ENCODE peak calls at places on chromosomes 1 and 21, in four cellular contexts. One of them, this sample, is unnamed.

GRCh38 chr1:161792740-161793139 is 26.6 kb downstream of the ATF6 start:
- DNase-seq in brain microvascular endothelial cell: peak
- DNase-seq in BJ: peak
- DNase-seq in A549: peak
- DNase-seq in this sample: peak

GRCh38 chr1:201228011-201228983 is 37.7 kb downstream of the IGFN1 start:
- DNase-seq in BJ: no peak
- DNase-seq in brain microvascular endothelial cell: no peak
- DNase-seq in A549: no peak
- DNase-seq in this sample: no peak

GRCh38 chr1:75412616-75413015 is 198.3 kb downstream of the SLC44A5 start:
- DNase-seq in brain microvascular endothelial cell: no peak
- DNase-seq in BJ: no peak
- DNase-seq in A549: no peak
- DNase-seq in this sample: no peak

GRCh38 chr1:18285533-18285924 is 177.9 kb downstream of the IGSF21 start:
- DNase-seq in BJ: no peak
- DNase-seq in brain microvascular endothelial cell: no peak
- DNase-seq in A549: no peak
- DNase-seq in this sample: no peak

GRCh38 chr1:231200417-231201031 is 38.7 kb downstream of the TRIM67 start:
- DNase-seq in A549: no peak
- DNase-seq in BJ: no peak
- DNase-seq in brain microvascular endothelial cell: peak
- DNase-seq in this sample: peak

GRCh38 chr1:117143172-117143571 is 21.6 kb upstream of the TRIM45 start:
- DNase-seq in brain microvascular endothelial cell: no peak
- DNase-seq in BJ: no peak
- DNase-seq in A549: no peak
- DNase-seq in this sample: no peak

GRCh38 chr1:244291867-244292180 is 159.9 kb downstream of the ADSS2 start:
- DNase-seq in BJ: no peak
- DNase-seq in A549: no peak
- DNase-seq in brain microvascular endothelial cell: no peak
- DNase-seq in this sample: no peak

GRCh38 chr1:187384504-187384903 is 555.8 kb downstream of the PLA2G4A start:
- DNase-seq in brain microvascular endothelial cell: no peak
- DNase-seq in A549: no peak
- DNase-seq in BJ: no peak
- DNase-seq in this sample: no peak

GRCh38 chr1:99738858-99739465 is 27.5 kb downstream of the FRRS1 start:
- DNase-seq in brain microvascular endothelial cell: no peak
- DNase-seq in A549: peak
- DNase-seq in BJ: no peak
- DNase-seq in this sample: no peak

GRCh38 chr1:154845879-154846278 is 24.2 kb downstream of the KCNN3 start:
- DNase-seq in BJ: no peak
- DNase-seq in A549: no peak
- DNase-seq in brain microvascular endothelial cell: no peak
- DNase-seq in this sample: no peak

GRCh38 chr1:222653178-222653827 is 35.4 kb downstream of the MIA3 start:
- DNase-seq in A549: no peak
- DNase-seq in BJ: no peak
- DNase-seq in brain microvascular endothelial cell: no peak
- DNase-seq in this sample: no peak

GRCh38 chr1:182507685-182508084 is 57.7 kb downstream of the RGSL1 start:
- DNase-seq in brain microvascular endothelial cell: no peak
- DNase-seq in BJ: no peak
- DNase-seq in A549: no peak
- DNase-seq in this sample: no peak

GRCh38 chr1:11802973-11803885 is 2.5 kb downstream of the MTHFR start:
- DNase-seq in A549: no peak
- DNase-seq in brain microvascular endothelial cell: peak
- DNase-seq in BJ: peak
- DNase-seq in this sample: peak

GRCh38 chr21:42400525-42400924 is 3.2 kb upstream of the UBASH3A start:
- DNase-seq in A549: no peak
- DNase-seq in brain microvascular endothelial cell: peak
- DNase-seq in BJ: no peak
- DNase-seq in this sample: peak

GRCh38 chr1:184757891-184758290 is 3.2 kb upstream of the EDEM3 start:
- DNase-seq in BJ: no peak
- DNase-seq in brain microvascular endothelial cell: no peak
- DNase-seq in A549: no peak
- DNase-seq in this sample: no peak

GRCh38 chr1:72462506-72462905 is 180.2 kb upstream of the NEGR1 start:
- DNase-seq in brain microvascular endothelial cell: no peak
- DNase-seq in BJ: no peak
- DNase-seq in A549: no peak
- DNase-seq in this sample: no peak

GRCh38 chr1:225465793-225466517 is 38.1 kb upstream of the LBR start:
- DNase-seq in A549: no peak
- DNase-seq in brain microvascular endothelial cell: no peak
- DNase-seq in BJ: no peak
- DNase-seq in this sample: no peak

GRCh38 chr1:183505338-183506089 is 33.2 kb downstream of the SMG7 start:
- DNase-seq in brain microvascular endothelial cell: no peak
- DNase-seq in A549: no peak
- DNase-seq in BJ: no peak
- DNase-seq in this sample: no peak

GRCh38 chr1:239987103-239987745 is 104.5 kb upstream of the FMN2 start:
- DNase-seq in BJ: no peak
- DNase-seq in brain microvascular endothelial cell: peak
- DNase-seq in A549: peak
- DNase-seq in this sample: peak

GRCh38 chr1:148161252-148161901 is 9.3 kb upstream of the NBPF11 start:
- DNase-seq in brain microvascular endothelial cell: no peak
- DNase-seq in A549: no peak
- DNase-seq in BJ: no peak
- DNase-seq in this sample: no peak

GRCh38 chr1:65948609-65949229 is 156.0 kb downstream of the PDE4B start:
- DNase-seq in brain microvascular endothelial cell: peak
- DNase-seq in A549: peak
- DNase-seq in BJ: no peak
- DNase-seq in this sample: peak

GRCh38 chr1:41152622-41153044 is 89.5 kb downstream of the SCMH1 start:
- DNase-seq in brain microvascular endothelial cell: peak
- DNase-seq in A549: peak
- DNase-seq in BJ: peak
- DNase-seq in this sample: peak

GRCh38 chr1:67957026-67957425 is 93.4 kb downstream of the DIRAS3 start:
- DNase-seq in brain microvascular endothelial cell: no peak
- DNase-seq in A549: no peak
- DNase-seq in BJ: no peak
- DNase-seq in this sample: no peak

GRCh38 chr1:220113136-220113695 is 19.3 kb downstream of the IARS2 start:
- DNase-seq in brain microvascular endothelial cell: peak
- DNase-seq in BJ: no peak
- DNase-seq in A549: peak
- DNase-seq in this sample: peak

GRCh38 chr1:187413770-187414169 is 585.0 kb downstream of the PLA2G4A start:
- DNase-seq in A549: peak
- DNase-seq in BJ: no peak
- DNase-seq in brain microvascular endothelial cell: no peak
- DNase-seq in this sample: peak

GRCh38 chr1:152926091-152926490 is 17.7 kb downstream of the IVL start:
- DNase-seq in brain microvascular endothelial cell: no peak
- DNase-seq in BJ: no peak
- DNase-seq in A549: peak
- DNase-seq in this sample: no peak

GRCh38 chr1:155012760-155013602 is 10.4 kb downstream of the ZBTB7B start:
- DNase-seq in brain microvascular endothelial cell: no peak
- DNase-seq in A549: no peak
- DNase-seq in BJ: no peak
- DNase-seq in this sample: no peak

GRCh38 chr1:101330427-101331130 is 93.8 kb downstream of the S1PR1 start:
- DNase-seq in brain microvascular endothelial cell: no peak
- DNase-seq in BJ: no peak
- DNase-seq in A549: no peak
- DNase-seq in this sample: no peak

GRCh38 chr1:162028726-162029125 is 5.1 kb upstream of the OLFML2B start:
- DNase-seq in A549: no peak
- DNase-seq in brain microvascular endothelial cell: no peak
- DNase-seq in BJ: no peak
- DNase-seq in this sample: no peak

GRCh38 chr1:119544165-119544762 is 37.3 kb downstream of the HSD3B1 start:
- DNase-seq in BJ: no peak
- DNase-seq in A549: peak
- DNase-seq in brain microvascular endothelial cell: no peak
- DNase-seq in this sample: peak

GRCh38 chr1:66395202-66396061 is 138.5 kb upstream of the SGIP1 start:
- DNase-seq in BJ: no peak
- DNase-seq in brain microvascular endothelial cell: no peak
- DNase-seq in A549: no peak
- DNase-seq in this sample: peak

GRCh38 chr1:23657659-23658275 is 33.8 kb upstream of the RPL11 start:
- DNase-seq in BJ: no peak
- DNase-seq in brain microvascular endothelial cell: peak
- DNase-seq in A549: peak
- DNase-seq in this sample: peak

GRCh38 chr21:25878334-25878733 is 143.6 kb downstream of the GABPA start:
- DNase-seq in A549: no peak
- DNase-seq in brain microvascular endothelial cell: peak
- DNase-seq in BJ: no peak
- DNase-seq in this sample: peak

GRCh38 chr1:101128211-101128727 is 102.7 kb upstream of the DPH5 start:
- DNase-seq in brain microvascular endothelial cell: no peak
- DNase-seq in A549: no peak
- DNase-seq in BJ: no peak
- DNase-seq in this sample: no peak

GRCh38 chr1:150001415-150001814 is 9.1 kb downstream of the OTUD7B start:
- DNase-seq in A549: no peak
- DNase-seq in BJ: no peak
- DNase-seq in brain microvascular endothelial cell: no peak
- DNase-seq in this sample: peak

GRCh38 chr1:29236993-29237905 is 927 bp downstream of the PTPRU start:
- DNase-seq in A549: peak
- DNase-seq in BJ: no peak
- DNase-seq in brain microvascular endothelial cell: peak
- DNase-seq in this sample: peak

DNA sequence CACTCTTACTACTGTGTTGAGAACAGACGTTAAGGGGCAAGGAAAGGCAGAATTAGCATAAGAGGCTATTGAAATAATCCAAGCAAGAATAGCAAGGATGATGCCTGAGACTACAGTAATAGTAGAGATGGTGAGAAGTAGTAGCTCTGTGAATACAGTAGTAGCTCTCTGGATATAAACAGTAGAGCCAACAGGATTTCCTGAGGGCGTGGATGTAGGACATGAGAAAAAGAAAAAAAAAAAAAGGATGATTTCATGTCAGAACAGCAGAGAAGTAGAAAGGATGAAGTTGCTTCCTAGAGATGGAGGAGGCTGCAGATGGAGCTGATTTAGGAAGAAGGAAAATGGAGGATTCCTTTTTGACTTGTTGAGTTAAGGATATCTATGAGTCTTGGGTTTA is 112.3 kb downstream of the OMA1 start:
- DNase-seq in BJ: no peak
- DNase-seq in A549: no peak
- DNase-seq in brain microvascular endothelial cell: no peak
- DNase-seq in this sample: no peak
- TF ChIP-seq CTCF in BJ: no peak
- TF ChIP-seq CTCF in A549: no peak
- TF ChIP-seq CTCF in brain microvascular endothelial cell: no peak
- TF ChIP-seq CTCF in this sample: no peak

GRCh38 chr1:160672118-160672517 is 25.3 kb upstream of the SLAMF1 start:
- DNase-seq in BJ: no peak
- DNase-seq in A549: no peak
- DNase-seq in brain microvascular endothelial cell: no peak
- DNase-seq in this sample: no peak
- H3K4me3 ChIP-seq in BJ: no peak
- H3K4me3 ChIP-seq in A549: no peak
- H3K4me3 ChIP-seq in brain microvascular endothelial cell: no peak
- H3K4me3 ChIP-seq in this sample: no peak

GRCh38 chr1:97674517-97674916 is 246.3 kb downstream of the DPYD start:
- DNase-seq in A549: no peak
- DNase-seq in BJ: no peak
- DNase-seq in brain microvascular endothelial cell: no peak
- DNase-seq in this sample: no peak

GRCh38 chr1:97668945-97669344 is 251.9 kb downstream of the DPYD start:
- DNase-seq in BJ: no peak
- DNase-seq in brain microvascular endothelial cell: peak
- DNase-seq in A549: peak
- DNase-seq in this sample: peak
- TF ChIP-seq CTCF in BJ: peak
- TF ChIP-seq CTCF in brain microvascular endothelial cell: peak
- TF ChIP-seq CTCF in A549: peak
- TF ChIP-seq CTCF in this sample: peak

GRCh38 chr1:111505641-111506119 is 2.2 kb upstream of the ADORA3 start:
- DNase-seq in BJ: no peak
- DNase-seq in A549: no peak
- DNase-seq in brain microvascular endothelial cell: no peak
- DNase-seq in this sample: no peak

GRCh38 chr1:111504097-111504496 is 664 bp upstream of the ADORA3 start:
- DNase-seq in brain microvascular endothelial cell: no peak
- DNase-seq in BJ: no peak
- DNase-seq in A549: no peak
- DNase-seq in this sample: no peak

GRCh38 chr1:111506561-111506960 is 3.1 kb upstream of the ADORA3 start:
- DNase-seq in BJ: no peak
- DNase-seq in A549: no peak
- DNase-seq in brain microvascular endothelial cell: no peak
- DNase-seq in this sample: no peak

GRCh38 chr1:111507411-111508201 is 4.2 kb upstream of the ADORA3 start:
- DNase-seq in brain microvascular endothelial cell: peak
- DNase-seq in A549: no peak
- DNase-seq in BJ: no peak
- DNase-seq in this sample: peak

DNA sequence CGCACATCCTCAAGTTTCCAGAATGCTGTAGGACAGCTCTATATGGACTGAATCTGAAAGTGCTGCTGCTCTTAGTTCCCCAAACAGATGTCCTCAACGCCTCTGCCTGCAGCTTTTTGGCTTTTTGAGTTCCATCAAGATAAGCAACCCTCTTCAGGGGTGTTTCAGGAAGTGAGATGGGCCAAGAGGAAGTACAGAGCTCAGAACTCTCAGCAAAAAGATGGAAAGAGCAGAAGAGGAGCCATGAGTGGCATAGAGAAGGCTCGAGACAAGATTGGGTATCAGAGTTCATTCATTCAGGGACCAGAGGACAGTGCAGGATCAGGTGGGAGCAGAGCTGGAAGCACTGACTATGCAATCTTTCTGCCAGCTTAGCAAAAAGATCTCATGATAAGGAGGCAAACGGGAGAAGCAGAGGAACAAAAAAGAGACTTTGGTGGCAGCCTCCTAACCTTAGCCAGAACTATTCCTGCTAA is at the start of the genes ADORA3 and TMIGD3:
- DNase-seq in A549: no peak
- DNase-seq in brain microvascular endothelial cell: no peak
- DNase-seq in BJ: no peak
- DNase-seq in this sample: no peak
- H3K4me3 ChIP-seq in A549: no peak
- H3K4me3 ChIP-seq in brain microvascular endothelial cell: no peak
- H3K4me3 ChIP-seq in BJ: no peak
- H3K4me3 ChIP-seq in this sample: no peak